ENCODE peak calls at places on chromosomes 16 and 17, in nine cellular contexts. G, K, U, C, N, S, M, D and H are unnamed samples.

GRCh38 chr17:80795737-80796136 is 195.9 kb upstream of the CHMP6 start:
- DNase-seq in C (no peak), N (no peak), D (no peak), G (peak), K (peak), M (no peak), S (no peak), U (no peak), H (no peak)

GRCh38 chr17:76667786-76668453 is 24.4 kb upstream of the ST6GALNAC1 start:
- DNase-seq in C (no peak), G (no peak), U (no peak), N (no peak), M (no peak), D (no peak), S (no peak), K (no peak), H (no peak)

GRCh38 chr16:23902223-23903000 is 66.6 kb downstream of the PRKCB start:
- DNase-seq in U (peak), N (no peak), K (no peak), G (no peak), D (no peak), C (no peak), M (no peak), S (no peak), H (no peak)

GRCh38 chr17:57375040-57375769 is 118.9 kb downstream of the MSI2 start:
- DNase-seq in G (no peak), M (no peak), N (no peak), C (no peak), D (no peak), S (no peak), U (no peak), K (no peak), H (no peak)

GRCh38 chr17:10216213-10216982 is 18.0 kb upstream of the GAS7 start:
- DNase-seq in M (no peak), K (no peak), G (no peak), U (no peak), C (no peak), S (no peak), N (no peak), D (no peak), H (no peak)

GRCh38 chr16:73000907-73001521 is 46.9 kb downstream of the ZFHX3 start:
- DNase-seq in G (no peak), D (no peak), S (no peak), M (no peak), K (no peak), N (no peak), C (no peak), U (no peak), H (no peak)

GRCh38 chr16:28193530-28194423 is 18.0 kb downstream of the XPO6 start:
- DNase-seq in K (no peak), N (peak), S (peak), M (peak), U (no peak), G (no peak), C (no peak), D (no peak), H (peak)

GRCh38 chr16:13333336-13333735 is 431.9 kb downstream of the SHISA9 start:
- DNase-seq in D (no peak), C (no peak), K (no peak), N (no peak), U (no peak), G (no peak), M (no peak), S (no peak), H (no peak)

GRCh38 chr17:41009301-41009760 is 403 bp upstream of the KRTAP3-1 start:
- DNase-seq in K (no peak), N (no peak), M (no peak), U (no peak), G (no peak), C (no peak), D (no peak), S (no peak), H (no peak)

GRCh38 chr17:57363998-57364645 is 107.8 kb downstream of the MSI2 start:
- DNase-seq in D (no peak), C (no peak), G (no peak), K (no peak), U (no peak), N (no peak), S (no peak), M (no peak), H (no peak)

GRCh38 chr17:78375401-78376079 is 2.9 kb upstream of the PGS1 start:
- DNase-seq in G (no peak), C (no peak), K (peak), S (peak), N (peak), D (no peak), U (no peak), M (no peak), H (peak)

GRCh38 chr16:71542377-71542776 is 16.2 kb downstream of the CHST4 start:
- DNase-seq in G (peak), C (no peak), S (peak), U (peak), D (peak), K (peak), M (peak), N (peak), H (no peak)

GRCh38 chr17:37092701-37093100 is 143.9 kb downstream of the AATF start:
- DNase-seq in D (no peak), C (no peak), K (no peak), G (no peak), S (no peak), N (no peak), M (no peak), U (no peak), H (no peak)

GRCh38 chr16:20969386-20969785 is 68.8 kb downstream of the LYRM1 start:
- DNase-seq in M (no peak), G (no peak), N (no peak), D (no peak), C (no peak), K (no peak), S (no peak), U (no peak), H (no peak)

GRCh38 chr16:7227193-7227825 is 105.3 kb upstream of the RBFOX1 start:
- DNase-seq in D (no peak), K (peak), G (no peak), U (no peak), C (no peak), N (no peak), M (no peak), S (no peak), H (no peak)

GRCh38 chr17:73973881-73974409 is 229.5 kb upstream of the RPL38 start:
- DNase-seq in U (no peak), C (no peak), S (no peak), D (no peak), N (no peak), K (peak), M (no peak), G (no peak), H (no peak)

GRCh38 chr17:57481901-57482300 is 225.6 kb downstream of the MSI2 start:
- DNase-seq in D (no peak), N (peak), C (no peak), S (no peak), U (peak), K (no peak), M (peak), G (peak), H (peak)

GRCh38 chr16:46896314-46896968 is 12.3 kb downstream of the GPT2 start:
- DNase-seq in G (no peak), D (no peak), N (no peak), C (no peak), K (peak), U (no peak), M (no peak), S (no peak), H (no peak)

GRCh38 chr17:48624544-48625501 is 1.3 kb downstream of the HOXB9 start:
- DNase-seq in C (no peak), S (no peak), G (no peak), U (peak), K (no peak), M (no peak), D (no peak), N (peak), H (no peak)

GRCh38 chr17:2723505-2723996 is 12.0 kb upstream of the CLUH start:
- DNase-seq in S (no peak), U (no peak), D (no peak), G (no peak), C (no peak), N (no peak), K (no peak), M (no peak), H (no peak)

GRCh38 chr16:1331712-1332617 is 1.5 kb upstream of the BAIAP3 start:
- DNase-seq in S (peak), M (peak), N (peak), K (peak), G (no peak), C (no peak), U (peak), D (peak), H (peak)

GRCh38 chr17:1002771-1003555 is 6.0 kb downstream of the TIMM22 start:
- DNase-seq in S (peak), C (no peak), K (peak), D (no peak), M (no peak), N (no peak), G (no peak), U (no peak), H (no peak)
- TF ChIP-seq POLR2A in S (no peak), C (no peak), K (no peak), D (no peak), M (no peak), N (no peak), G (no peak), U (no peak), H (no peak)

GRCh38 chr16:30092373-30093010 is 768 bp upstream of the TBX6 start:
- DNase-seq in K (peak), G (peak), M (peak), D (peak), S (peak), U (peak), N (peak), C (peak), H (no peak)
- TF ChIP-seq POLR2A in K (no peak), G (no peak), M (peak), D (peak), S (peak), U (peak), N (peak), C (no peak), H (no peak)

GRCh38 chr16:31094424-31095120 is at the start of gene VKORC1:
- DNase-seq in M (peak), G (peak), K (peak), N (peak), S (peak), C (peak), D (peak), U (peak), H (peak)
- TF ChIP-seq POLR2A in M (peak), G (peak), K (no peak), N (peak), S (peak), C (peak), D (peak), U (peak), H (peak)

GRCh38 chr16:85149776-85150175 is 37.5 kb upstream of the CIBAR2 start:
- DNase-seq in S (no peak), D (no peak), U (no peak), G (no peak), K (peak), N (no peak), M (no peak), C (no peak), H (no peak)
- TF ChIP-seq POLR2A in S (no peak), D (no peak), U (no peak), G (no peak), K (no peak), N (no peak), M (no peak), C (no peak), H (no peak)

DNA sequence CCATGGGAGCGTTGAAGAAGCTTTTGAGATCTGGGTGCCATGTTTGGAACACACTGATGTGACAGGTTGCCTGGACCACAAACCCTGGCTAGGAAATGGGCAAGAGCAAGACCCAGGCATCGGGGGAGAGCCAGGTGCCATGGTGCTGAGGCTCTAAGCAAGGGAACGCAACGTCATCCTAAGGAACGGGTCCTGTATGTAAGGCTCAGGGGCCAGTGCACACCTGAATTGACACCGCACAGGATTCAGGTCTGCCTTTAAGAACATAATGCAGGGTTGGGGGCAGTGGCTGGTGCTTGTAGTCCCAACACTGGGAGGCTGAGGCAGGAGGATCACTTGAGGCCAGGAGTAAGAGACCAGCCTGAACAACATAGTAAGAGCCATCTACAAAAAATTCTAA is 10.8 kb downstream of the PSMD7 start:
- DNase-seq in S (no peak), K (no peak), C (no peak), M (no peak), G (no peak), N (no peak), D (no peak), U (no peak), H (no peak)
- TF ChIP-seq POLR2A in S (no peak), K (no peak), C (no peak), M (no peak), G (no peak), N (no peak), D (peak), U (no peak), H (no peak)